ENCODE peak calls at places on chromosomes 12 and 14, in ten cellular contexts. O is mesothelial cell of epicardium; V is upper lobe of right lung; D is A549; Q is CD4-positive, alpha-beta T cell; L is kidney epithelial cell; X is lower lobe of right lung; F is thoracic aorta; C is HFFc6; M is neural crest cell. S is an unnamed sample.

GRCh38 chr12:90166012-90166411 is 457.4 kb upstream of the ATP2B1 start:
- DNase-seq in O (no peak), V (no peak), D (no peak), Q (no peak), L (no peak), X (no peak), F (no peak), C (no peak), M (no peak), S (no peak)

GRCh38 chr14:44910826-44911225 is 50.9 kb downstream of the KLHL28 start:
- DNase-seq in O (no peak), V (no peak), D (no peak), Q (no peak), L (no peak), X (no peak), F (no peak), C (no peak), M (no peak), S (no peak)

GRCh38 chr12:93802293-93802692 is 125.1 kb downstream of the CRADD start:
- DNase-seq in O (no peak), V (no peak), D (no peak), Q (no peak), L (no peak), X (no peak), F (no peak), C (no peak), M (no peak), S (no peak)

GRCh38 chr14:22558221-22558913 is 30.7 kb downstream of the DAD1 start:
- DNase-seq in O (no peak), V (no peak), D (no peak), Q (no peak), L (no peak), X (no peak), F (no peak), C (no peak), M (no peak), S (no peak)

GRCh38 chr14:105439710-105440553 is 20.3 kb downstream of the MTA1 start:
- DNase-seq in O (no peak), V (no peak), D (peak), Q (no peak), L (no peak), X (peak), F (no peak), C (no peak), M (no peak), S (no peak)

GRCh38 chr14:72710212-72710611 is 183.7 kb downstream of the DPF3 start:
- DNase-seq in O (no peak), V (no peak), D (no peak), Q (no peak), L (no peak), X (no peak), F (no peak), C (no peak), M (no peak), S (no peak)

GRCh38 chr12:1852076-1852475 is 31.7 kb downstream of the LRTM2 start:
- DNase-seq in O (no peak), V (no peak), D (no peak), Q (no peak), L (no peak), X (no peak), F (no peak), C (no peak), M (no peak), S (no peak)

GRCh38 chr14:54815016-54815415 is 87.6 kb downstream of the GCH1 start:
- DNase-seq in O (no peak), V (no peak), D (no peak), Q (no peak), L (peak), X (no peak), F (no peak), C (no peak), M (no peak), S (no peak)

GRCh38 chr14:73173092-73173735 is 36.9 kb downstream of the PSEN1 start:
- DNase-seq in O (no peak), V (no peak), D (peak), Q (no peak), L (peak), X (no peak), F (no peak), C (peak), M (no peak), S (no peak)

GRCh38 chr14:21384494-21384851 is 654 bp upstream of the SUPT16H start:
- DNase-seq in O (no peak), V (no peak), D (no peak), Q (no peak), L (no peak), X (no peak), F (no peak), C (no peak), M (no peak), S (no peak)

GRCh38 chr14:103848720-103849077 is 1.3 kb upstream of the PPP1R13B start:
- DNase-seq in O (no peak), V (no peak), D (no peak), Q (no peak), L (no peak), X (no peak), F (no peak), C (no peak), M (no peak), S (no peak)

GRCh38 chr12:108907861-108908302 is 28.0 kb downstream of the DAO start:
- DNase-seq in O (no peak), V (no peak), D (peak), Q (no peak), L (peak), X (no peak), F (no peak), C (peak), M (no peak), S (no peak)

GRCh38 chr12:84329933-84330332 is 582.7 kb downstream of the SLC6A15 start:
- DNase-seq in O (no peak), V (no peak), D (no peak), Q (no peak), L (peak), X (no peak), F (no peak), C (no peak), M (no peak), S (no peak)

GRCh38 chr14:35695072-35695471 is 114.0 kb downstream of the RALGAPA1 start:
- DNase-seq in O (no peak), V (no peak), D (no peak), Q (no peak), L (no peak), X (no peak), F (no peak), C (no peak), M (no peak), S (no peak)

GRCh38 chr12:78060186-78060585 is 229.5 kb downstream of the NAV3 start:
- DNase-seq in O (no peak), V (no peak), D (no peak), Q (no peak), L (peak), X (no peak), F (no peak), C (peak), M (no peak), S (no peak)

GRCh38 chr12:47811581-47812484 is 7.9 kb downstream of the HDAC7 start:
- DNase-seq in O (no peak), V (no peak), D (no peak), Q (no peak), L (no peak), X (no peak), F (peak), C (peak), M (no peak), S (no peak)

GRCh38 chr14:28381656-28382055 is 384.9 kb upstream of the FOXG1 start:
- DNase-seq in O (no peak), V (no peak), D (peak), Q (no peak), L (no peak), X (no peak), F (no peak), C (no peak), M (no peak), S (no peak)

GRCh38 chr12:113221181-113221996 is at the start of gene TPCN1:
- DNase-seq in O (peak), V (peak), D (peak), Q (peak), L (peak), X (peak), F (peak), C (peak), M (peak), S (peak)
- TF ChIP-seq CTCF in O (no peak), V (no peak), D (no peak), Q (no peak), L (no peak), X (no peak), F (no peak), C (peak), M (no peak), S (no peak)

DNA sequence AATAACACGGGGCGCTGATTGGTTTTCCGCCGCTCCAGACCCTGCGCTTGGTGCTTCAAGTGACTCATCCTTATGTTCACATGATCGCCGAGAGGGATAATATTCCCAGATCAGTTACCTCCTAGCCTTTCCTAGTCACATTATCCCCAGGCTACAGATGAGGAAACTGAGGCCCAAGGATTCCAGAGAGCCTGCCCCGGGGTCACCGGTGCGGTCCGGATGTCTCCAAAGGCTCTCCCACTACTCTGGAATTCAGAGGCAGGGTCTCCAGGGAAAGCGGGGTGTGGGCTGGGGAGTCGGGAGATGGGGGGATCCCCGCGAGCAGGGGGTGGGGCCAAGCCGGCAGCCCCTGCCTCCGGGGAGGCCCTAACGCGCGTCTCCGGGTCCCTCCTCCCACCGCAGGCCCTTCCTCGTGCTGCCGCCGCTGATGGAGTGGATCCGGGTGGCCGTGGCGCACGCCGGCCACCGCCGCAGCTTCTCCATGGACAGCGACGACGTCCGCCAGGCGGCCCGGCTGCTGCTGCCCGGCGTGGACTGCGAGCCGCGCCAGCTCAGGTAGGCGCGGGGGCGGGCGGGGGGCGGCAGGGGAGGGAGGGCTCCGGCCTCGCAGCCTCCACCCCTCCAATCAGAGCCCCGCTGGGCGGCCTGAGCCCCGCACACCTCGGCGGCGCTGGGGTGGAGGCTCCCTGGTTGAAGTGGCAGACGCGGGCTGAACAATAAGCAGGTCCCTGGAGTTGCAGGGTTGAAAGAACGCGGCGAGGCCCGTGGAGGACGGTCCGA is 104.7 kb upstream of the PWP1 start:
- DNase-seq in O (peak), V (no peak), D (no peak), Q (no peak), L (no peak), X (no peak), F (no peak), C (no peak), M (no peak), S (no peak)
- TF ChIP-seq CTCF in O (no peak), V (no peak), D (no peak), Q (no peak), L (no peak), X (no peak), F (no peak), C (no peak), M (peak), S (peak)

DNA sequence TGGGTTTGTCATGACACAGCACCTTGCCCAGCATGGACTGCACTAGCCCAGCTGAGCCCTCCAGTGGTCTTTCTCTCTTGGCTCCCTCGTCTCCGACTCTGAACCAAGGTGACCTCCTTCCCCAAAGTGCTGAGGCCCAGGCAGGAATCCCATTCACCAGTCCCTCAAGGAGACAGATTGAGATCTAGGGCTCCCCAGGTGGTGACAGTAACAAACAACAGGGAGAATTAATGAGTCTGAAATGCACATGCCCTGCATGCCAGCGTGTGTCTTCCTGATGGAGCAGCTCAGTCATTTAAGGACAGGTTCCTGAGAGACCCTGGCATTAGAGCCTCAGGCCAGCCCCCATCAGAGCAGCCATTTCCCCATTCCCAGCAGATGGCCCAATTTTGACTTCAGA is 51.4 kb upstream of the OAS1 start:
- DNase-seq in O (no peak), V (no peak), D (peak), Q (no peak), L (no peak), X (no peak), F (no peak), C (no peak), M (no peak), S (peak)
- TF ChIP-seq CTCF in O (no peak), V (no peak), D (peak), Q (no peak), L (no peak), X (no peak), F (no peak), C (no peak), M (peak), S (peak)

DNA sequence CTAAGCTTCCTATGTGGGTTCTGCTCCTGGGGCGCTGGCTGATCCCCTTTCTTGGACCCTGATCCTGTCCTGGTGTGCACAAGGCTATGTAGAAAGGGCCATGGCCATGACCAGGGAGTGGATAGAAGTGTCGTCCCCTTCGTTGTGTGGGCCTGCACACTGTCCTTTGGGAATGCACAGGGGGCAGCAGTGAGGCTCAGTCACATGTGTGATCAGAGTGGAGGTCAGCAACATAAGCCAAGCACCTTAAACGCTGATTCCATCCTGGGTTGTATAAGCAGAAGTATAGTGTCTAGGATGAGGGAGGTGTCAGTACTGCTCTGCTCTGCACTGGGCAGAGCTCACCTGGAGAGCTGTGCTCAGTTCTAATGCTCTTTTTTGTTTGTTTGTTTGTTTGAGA is 48.4 kb downstream of the ESRRB start:
- DNase-seq in O (no peak), V (no peak), D (peak), Q (no peak), L (no peak), X (no peak), F (no peak), C (no peak), M (no peak), S (no peak)
- TF ChIP-seq CTCF in O (no peak), V (no peak), D (no peak), Q (no peak), L (no peak), X (no peak), F (no peak), C (no peak), M (no peak), S (no peak)

DNA sequence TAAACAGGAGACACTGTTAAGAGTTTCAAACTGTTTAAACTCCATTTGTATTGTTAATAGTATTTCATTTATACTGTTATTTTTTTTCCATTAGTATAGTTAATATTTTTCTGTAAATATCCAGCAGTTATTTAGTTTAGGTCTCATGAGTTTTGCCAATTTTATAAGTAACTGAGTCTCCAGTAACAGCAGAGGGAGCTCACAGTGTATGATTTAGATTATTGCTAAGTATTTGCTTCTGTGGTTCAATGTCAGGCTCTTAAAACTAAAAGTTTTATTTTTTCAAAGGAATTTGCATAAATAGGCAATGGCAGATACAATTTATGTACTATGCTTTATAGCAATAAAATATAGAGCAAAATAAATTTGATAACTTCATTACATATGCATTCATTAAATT is 209.7 kb downstream of the ATXN7L3B start:
- DNase-seq in O (no peak), V (no peak), D (peak), Q (no peak), L (peak), X (no peak), F (no peak), C (peak), M (no peak), S (no peak)
- TF ChIP-seq CTCF in O (no peak), V (no peak), D (peak), Q (no peak), L (peak), X (no peak), F (no peak), C (peak), M (peak), S (peak)

GRCh38 chr14:91398192-91398591 is 19.4 kb downstream of the CCDC88C start:
- DNase-seq in O (no peak), V (no peak), D (no peak), Q (no peak), L (no peak), X (no peak), F (no peak), C (no peak), M (no peak), S (no peak)
- TF ChIP-seq CTCF in O (no peak), V (no peak), D (no peak), Q (no peak), L (no peak), X (no peak), F (no peak), C (no peak), M (no peak), S (no peak)

GRCh38 chr12:126784328-126784921 is 1482.5 kb upstream of the TMEM132C start:
- DNase-seq in O (peak), V (no peak), D (peak), Q (no peak), L (no peak), X (no peak), F (no peak), C (peak), M (peak), S (no peak)
- TF ChIP-seq CTCF in O (peak), V (peak), D (peak), Q (peak), L (peak), X (peak), F (peak), C (peak), M (peak), S (peak)

GRCh38 chr12:68761442-68761812 is 15.5 kb downstream of the SLC35E3 start:
- DNase-seq in O (no peak), V (no peak), D (no peak), Q (no peak), L (no peak), X (no peak), F (no peak), C (no peak), M (no peak), S (no peak)
- TF ChIP-seq CTCF in O (no peak), V (no peak), D (no peak), Q (no peak), L (no peak), X (no peak), F (no peak), C (no peak), M (no peak), S (no peak)

DNA sequence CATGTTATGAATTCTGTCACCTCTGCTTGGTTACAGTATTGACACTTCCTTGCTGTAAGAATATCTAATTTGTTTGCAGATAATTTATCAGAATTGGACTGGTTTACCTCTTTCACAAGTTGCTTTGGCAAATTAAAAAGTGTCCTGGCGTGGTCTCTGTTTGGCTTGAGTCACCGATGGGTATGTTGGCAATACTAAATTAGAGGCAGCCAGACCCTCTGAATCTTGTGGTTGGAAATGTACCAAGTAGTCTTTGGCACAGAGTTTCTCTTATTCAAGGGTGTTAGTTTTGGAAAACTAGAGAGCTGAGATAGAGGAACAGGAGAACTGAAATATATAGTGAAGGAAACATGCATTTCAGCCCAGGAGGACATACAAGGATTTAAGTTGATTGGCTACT is 521.1 kb upstream of the MGAT4C start:
- DNase-seq in O (no peak), V (no peak), D (no peak), Q (no peak), L (no peak), X (no peak), F (peak), C (no peak), M (no peak), S (no peak)
- TF ChIP-seq CTCF in O (no peak), V (no peak), D (no peak), Q (no peak), L (no peak), X (no peak), F (no peak), C (no peak), M (no peak), S (no peak)